ENCODE peak calls at places on chromosomes 13 and 19, in five cellular contexts. P is ovary, Y is pancreas, S is fibroblast of lung, E is RWPE1. W is an unnamed sample.

GRCh38 chr13:51004918-51005460 is 95.4 kb downstream of the RNASEH2B start:
- DNase-seq in S (no peak), Y (no peak), P (no peak), E (no peak), W (no peak)

GRCh38 chr13:112954488-112955270 is 14.3 kb upstream of the MCF2L start:
- DNase-seq in Y (no peak), E (no peak), S (no peak), P (no peak), W (no peak)

GRCh38 chr19:2344381-2344870 is 15.6 kb upstream of the TMPRSS9 start:
- DNase-seq in Y (peak), S (no peak), P (no peak), E (no peak), W (no peak)

GRCh38 chr13:110801044-110801443 is 87.5 kb downstream of the ING1 start:
- DNase-seq in S (no peak), P (no peak), E (no peak), Y (no peak), W (no peak)

GRCh38 chr13:81223784-81224501 is 883.0 kb upstream of the SPRY2 start:
- DNase-seq in Y (no peak), S (no peak), P (no peak), E (no peak), W (peak)

GRCh38 chr19:6204866-6205723 is 69.6 kb downstream of the ACSBG2 start:
- DNase-seq in Y (no peak), S (no peak), P (no peak), E (no peak), W (no peak)

GRCh38 chr13:26558074-26558805 is 757 bp downstream of the WASF3 start:
- DNase-seq in P (peak), S (peak), E (peak), Y (no peak), W (peak)

GRCh38 chr13:51000576-51001260 is 91.1 kb downstream of the RNASEH2B start:
- DNase-seq in P (peak), E (peak), S (peak), Y (no peak), W (no peak)

GRCh38 chr13:31756346-31756745 is 17.0 kb downstream of the RXFP2 start:
- DNase-seq in E (peak), Y (no peak), S (peak), P (no peak), W (no peak)

GRCh38 chr13:44822291-44822690 is 167.0 kb downstream of the NUFIP1 start:
- DNase-seq in E (no peak), P (no peak), Y (no peak), S (no peak), W (no peak)

GRCh38 chr13:33109801-33110200 is 93.6 kb downstream of the KL start:
- DNase-seq in S (no peak), P (no peak), E (no peak), Y (no peak), W (no peak)

GRCh38 chr19:2446390-2446789 is 10.4 kb downstream of the LMNB2 start:
- DNase-seq in E (no peak), P (no peak), S (no peak), Y (no peak), W (no peak)

GRCh38 chr19:47860602-47861297 is 1.7 kb downstream of the TPRX2 start:
- DNase-seq in Y (no peak), E (no peak), S (no peak), P (no peak), W (no peak)

GRCh38 chr19:980133-980998 is 3.8 kb upstream of the WDR18 start:
- DNase-seq in S (no peak), E (no peak), P (no peak), Y (peak), W (no peak)

GRCh38 chr19:35162471-35163326 is 8.2 kb downstream of the FXYD5 start:
- DNase-seq in Y (no peak), S (no peak), E (peak), P (no peak), W (no peak)

GRCh38 chr13:27455331-27455855 is 5.0 kb upstream of the MTIF3 start:
- DNase-seq in P (no peak), S (peak), Y (no peak), E (no peak), W (no peak)

GRCh38 chr13:32984857-32985626 is 31.2 kb upstream of the KL start:
- DNase-seq in E (peak), Y (no peak), S (no peak), P (no peak), W (no peak)

GRCh38 chr19:13301627-13302334 is 151.6 kb downstream of the IER2 start:
- DNase-seq in P (no peak), S (no peak), E (no peak), Y (no peak), W (no peak)

GRCh38 chr13:84607614-84608013 is 725.3 kb upstream of the SLITRK1 start:
- DNase-seq in S (peak), P (no peak), Y (no peak), E (peak), W (no peak)

GRCh38 chr19:46654621-46655152 is 6.3 kb downstream of the DACT3 start:
- DNase-seq in Y (no peak), P (no peak), E (no peak), S (no peak), W (no peak)

GRCh38 chr13:39493966-39494365 is 109.0 kb downstream of the LHFPL6 start:
- DNase-seq in Y (no peak), S (no peak), P (no peak), E (no peak), W (no peak)

GRCh38 chr13:98866882-98867281 is 111.0 kb downstream of the DOCK9 start:
- DNase-seq in S (no peak), P (no peak), Y (no peak), E (no peak), W (no peak)

GRCh38 chr19:29532097-29532496 is 6.3 kb downstream of the VSTM2B start:
- DNase-seq in Y (no peak), E (no peak), P (no peak), S (no peak), W (no peak)

GRCh38 chr13:95756072-95756471 is 79.1 kb downstream of the DNAJC3 start:
- DNase-seq in Y (no peak), E (no peak), P (no peak), S (peak), W (no peak)

GRCh38 chr13:80168089-80168850 is 172.7 kb downstream of the SPRY2 start:
- DNase-seq in P (no peak), S (peak), Y (no peak), E (no peak), W (no peak)

GRCh38 chr19:41222240-41222639 is 3.2 kb downstream of the AXL start:
- DNase-seq in P (no peak), E (no peak), S (no peak), Y (no peak), W (no peak)

GRCh38 chr19:32287811-32288227 is 57.6 kb upstream of the ZNF507 start:
- DNase-seq in P (peak), S (peak), Y (peak), E (no peak), W (peak)

GRCh38 chr19:13154241-13154778 is 4.1 kb downstream of the IER2 start:
- DNase-seq in P (peak), S (peak), Y (peak), E (peak), W (peak)

GRCh38 chr13:66348745-66349720 is 881.1 kb downstream of the PCDH9 start:
- DNase-seq in P (no peak), Y (no peak), S (no peak), E (no peak), W (no peak)

GRCh38 chr19:31648347-31648746 is 299.1 kb upstream of the TSHZ3 start:
- DNase-seq in S (peak), P (no peak), E (no peak), Y (no peak), W (no peak)

GRCh38 chr13:49098198-49098597 is 121.9 kb upstream of the MLNR start:
- DNase-seq in Y (no peak), P (peak), E (peak), S (peak), W (no peak)

GRCh38 chr13:49097374-49097773 is 121.7 kb downstream of the FNDC3A start:
- DNase-seq in P (no peak), Y (no peak), S (peak), E (peak), W (no peak)

GRCh38 chr13:49098771-49099512 is 121.2 kb upstream of the MLNR start:
- DNase-seq in S (peak), E (no peak), P (no peak), Y (no peak), W (no peak)

GRCh38 chr13:49099513-49099877 is 120.6 kb upstream of the MLNR start:
- DNase-seq in Y (no peak), P (no peak), S (no peak), E (no peak), W (no peak)

GRCh38 chr13:49100637-49101570 is 119.2 kb upstream of the MLNR start:
- DNase-seq in P (no peak), S (no peak), E (no peak), Y (no peak), W (no peak)
- H3K27ac ChIP-seq in P (no peak), S (no peak), E (no peak), Y (no peak), W (no peak)

DNA sequence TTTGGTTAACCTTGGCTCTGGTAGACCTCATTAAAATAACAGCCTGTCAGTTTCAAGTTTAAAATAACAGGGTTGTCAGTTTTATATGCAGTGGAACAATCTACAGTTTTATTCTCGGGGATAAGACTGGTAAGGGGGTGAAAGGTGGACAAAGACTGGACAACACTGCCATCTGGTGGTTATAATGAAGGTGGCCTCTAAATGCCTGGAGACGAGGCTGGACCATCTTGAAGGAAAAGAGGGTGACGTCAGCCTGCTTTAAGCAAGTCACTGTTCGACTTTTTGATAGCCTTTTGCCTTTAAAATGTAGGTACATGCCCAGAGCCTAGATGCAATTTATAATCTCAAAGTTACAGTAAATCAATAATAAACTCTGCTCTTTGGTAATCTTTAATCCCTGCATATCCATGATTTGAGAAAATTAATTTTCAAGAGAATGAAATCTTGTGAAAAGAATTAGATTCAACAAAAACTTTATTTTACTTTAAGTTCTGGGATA is 117.0 kb downstream of the DCT start:
- DNase-seq in E (peak), S (peak), Y (peak), P (peak), W (peak)
- TF ChIP-seq CTCF in E (peak), S (peak), Y (peak), P (peak), W (peak)

DNA sequence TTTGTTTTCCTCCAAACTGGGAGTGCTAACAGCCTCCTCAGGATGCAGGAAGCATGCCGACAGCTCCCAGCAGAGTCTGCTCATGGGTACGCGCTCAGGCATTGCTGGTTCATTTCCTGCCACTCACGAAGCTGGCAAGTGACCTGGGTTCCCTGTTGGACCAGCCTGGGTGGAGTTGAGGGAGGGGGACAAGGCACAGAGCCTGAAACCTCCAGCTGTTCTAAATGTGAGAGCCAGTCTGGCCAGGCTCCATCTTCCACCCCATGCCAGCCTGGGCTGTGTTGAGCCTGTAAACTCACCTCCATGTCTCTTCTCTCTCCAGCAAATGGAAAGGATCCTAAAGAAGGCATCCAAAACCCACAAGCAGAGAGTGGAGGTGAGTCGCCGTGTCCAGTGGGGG is 5.0 kb downstream of the FAM32A start:
- DNase-seq in E (no peak), P (no peak), S (no peak), Y (no peak), W (no peak)
- H3K27ac ChIP-seq in E (peak), P (no peak), S (no peak), Y (no peak), W (no peak)

GRCh38 chr19:27774827-27775226 is 1438.1 kb downstream of the UQCRFS1 start:
- DNase-seq in E (no peak), P (no peak), Y (no peak), S (no peak), W (no peak)

GRCh38 chr19:27776524-27776923 is 1436.4 kb downstream of the UQCRFS1 start:
- DNase-seq in P (no peak), E (no peak), Y (no peak), S (no peak), W (no peak)

GRCh38 chr19:27775395-27775794 is 1437.6 kb downstream of the UQCRFS1 start:
- DNase-seq in S (no peak), E (no peak), P (no peak), Y (no peak), W (no peak)

GRCh38 chr19:27777242-27777641 is 1435.7 kb downstream of the UQCRFS1 start:
- DNase-seq in S (no peak), Y (no peak), P (no peak), E (no peak), W (no peak)

DNA sequence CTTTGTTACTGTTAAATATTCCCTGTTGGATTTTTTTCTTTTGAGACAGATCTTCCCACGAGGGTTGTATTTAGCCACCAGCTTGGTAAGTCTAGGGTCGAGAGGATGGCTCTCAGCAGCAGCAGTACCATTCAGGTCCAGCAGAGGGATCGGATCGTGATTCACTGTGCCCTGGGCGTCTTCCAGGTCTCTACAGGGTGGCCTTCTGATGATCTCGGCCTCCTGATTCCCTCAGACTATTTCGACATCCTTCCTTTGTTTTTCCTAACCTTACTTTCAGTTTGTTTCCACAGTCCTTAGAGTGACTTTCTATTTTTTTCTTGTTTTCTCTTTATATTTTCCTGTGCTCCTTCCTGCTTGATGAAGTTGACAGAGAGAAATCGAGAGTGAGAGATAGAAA is 1436.9 kb downstream of the UQCRFS1 start:
- DNase-seq in Y (no peak), P (no peak), E (no peak), S (peak), W (no peak)
- TF ChIP-seq CTCF in Y (no peak), P (no peak), E (no peak), S (peak), W (no peak)

GRCh38 chr19:19443902-19444693 is 38.6 kb downstream of the GATAD2A start:
- DNase-seq in Y (no peak), P (no peak), E (no peak), S (no peak), W (no peak)
- H3K27ac ChIP-seq in Y (no peak), P (no peak), E (peak), S (no peak), W (peak)

W was measured in colonic mucosa.